ENCODE peak calls at places on chromosomes 1 and 21, in four cellular contexts. One of them, this sample, is unnamed.

GRCh38 chr1:4587721-4588120 is 66.7 kb upstream of the AJAP1 start:
- DNase-seq in foreskin fibroblast: no peak
- DNase-seq in Karpas-422: no peak
- DNase-seq in fibroblast of mammary gland: no peak
- DNase-seq in this sample: no peak

GRCh38 chr1:167555971-167556714 is 2.6 kb upstream of the CREG1 start:
- DNase-seq in foreskin fibroblast: peak
- DNase-seq in Karpas-422: peak
- DNase-seq in fibroblast of mammary gland: peak
- DNase-seq in this sample: no peak

GRCh38 chr1:20725189-20726106 is 7.1 kb downstream of the SH2D5 start:
- DNase-seq in foreskin fibroblast: peak
- DNase-seq in Karpas-422: no peak
- DNase-seq in fibroblast of mammary gland: peak
- DNase-seq in this sample: peak

GRCh38 chr1:36342426-36343185 is 19.2 kb upstream of the EVA1B start:
- DNase-seq in foreskin fibroblast: peak
- DNase-seq in Karpas-422: peak
- DNase-seq in fibroblast of mammary gland: peak
- DNase-seq in this sample: no peak

GRCh38 chr1:87221008-87221407 is 107.7 kb upstream of the LMO4 start:
- DNase-seq in foreskin fibroblast: no peak
- DNase-seq in Karpas-422: no peak
- DNase-seq in fibroblast of mammary gland: no peak
- DNase-seq in this sample: no peak

GRCh38 chr21:46081022-46081861 is 16.7 kb upstream of the COL6A2 start:
- DNase-seq in foreskin fibroblast: no peak
- DNase-seq in Karpas-422: no peak
- DNase-seq in fibroblast of mammary gland: no peak
- DNase-seq in this sample: no peak

GRCh38 chr21:26473471-26473870 is 99.6 kb downstream of the CYYR1 start:
- DNase-seq in foreskin fibroblast: no peak
- DNase-seq in Karpas-422: no peak
- DNase-seq in fibroblast of mammary gland: no peak
- DNase-seq in this sample: no peak

GRCh38 chr1:238177351-238177750 is 286.6 kb upstream of the ZP4 start:
- DNase-seq in foreskin fibroblast: no peak
- DNase-seq in Karpas-422: no peak
- DNase-seq in fibroblast of mammary gland: no peak
- DNase-seq in this sample: no peak

GRCh38 chr1:163875214-163875926 is 553.6 kb downstream of the NUF2 start:
- DNase-seq in foreskin fibroblast: peak
- DNase-seq in Karpas-422: no peak
- DNase-seq in fibroblast of mammary gland: peak
- DNase-seq in this sample: no peak

GRCh38 chr1:156368889-156369684 is at the start of gene RHBG:
- DNase-seq in foreskin fibroblast: no peak
- DNase-seq in Karpas-422: no peak
- DNase-seq in fibroblast of mammary gland: no peak
- DNase-seq in this sample: no peak

GRCh38 chr1:236800623-236801022 is 5.5 kb downstream of the MTR start:
- DNase-seq in foreskin fibroblast: no peak
- DNase-seq in Karpas-422: no peak
- DNase-seq in fibroblast of mammary gland: no peak
- DNase-seq in this sample: no peak

GRCh38 chr1:167748901-167749300 is 27.1 kb downstream of the MPZL1 start:
- DNase-seq in foreskin fibroblast: no peak
- DNase-seq in Karpas-422: no peak
- DNase-seq in fibroblast of mammary gland: no peak
- DNase-seq in this sample: no peak

GRCh38 chr1:27522860-27523665 is 33.1 kb upstream of the WASF2 start:
- DNase-seq in foreskin fibroblast: no peak
- DNase-seq in Karpas-422: peak
- DNase-seq in fibroblast of mammary gland: peak
- DNase-seq in this sample: no peak

GRCh38 chr1:24704411-24705259 is 40.6 kb upstream of the CLIC4 start:
- DNase-seq in foreskin fibroblast: peak
- DNase-seq in Karpas-422: no peak
- DNase-seq in fibroblast of mammary gland: peak
- DNase-seq in this sample: no peak

DNA sequence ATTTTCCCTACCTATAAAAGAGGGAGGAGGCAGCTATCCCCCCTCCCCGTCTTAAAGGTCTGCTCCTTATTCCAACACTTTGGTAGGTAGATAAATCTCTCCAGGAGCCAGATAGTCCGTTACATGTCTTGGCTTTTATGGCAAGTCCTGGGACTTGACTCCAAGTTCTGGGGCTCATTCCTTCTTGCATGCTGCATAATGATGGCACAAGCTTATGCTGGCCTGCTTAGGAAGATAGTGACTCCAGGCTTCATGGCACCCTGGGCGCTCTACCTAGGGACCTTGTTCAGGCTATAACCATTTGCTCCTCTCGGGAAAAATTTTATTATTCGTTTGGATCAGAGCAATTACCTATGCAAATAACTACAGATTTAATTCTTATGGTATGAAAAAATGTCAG is 3.7 kb downstream of the SLAMF1 start:
- DNase-seq in foreskin fibroblast: no peak
- DNase-seq in Karpas-422: no peak
- DNase-seq in fibroblast of mammary gland: no peak
- DNase-seq in this sample: no peak
- H3K4me3 ChIP-seq in foreskin fibroblast: no peak
- H3K4me3 ChIP-seq in Karpas-422: no peak
- H3K4me3 ChIP-seq in fibroblast of mammary gland: no peak
- H3K4me3 ChIP-seq in this sample: no peak

GRCh38 chr1:32180186-32181060 is 948 bp downstream of the TXLNA start:
- DNase-seq in foreskin fibroblast: peak
- DNase-seq in Karpas-422: peak
- DNase-seq in fibroblast of mammary gland: peak
- DNase-seq in this sample: no peak

GRCh38 chr1:32181065-32181464 is 1.6 kb downstream of the TXLNA start:
- DNase-seq in foreskin fibroblast: no peak
- DNase-seq in Karpas-422: no peak
- DNase-seq in fibroblast of mammary gland: no peak
- DNase-seq in this sample: no peak

GRCh38 chr1:32179443-32180185 is at the start of gene TXLNA:
- DNase-seq in foreskin fibroblast: peak
- DNase-seq in Karpas-422: peak
- DNase-seq in fibroblast of mammary gland: peak
- DNase-seq in this sample: peak

GRCh38 chr1:32182060-32182459 is 2.6 kb downstream of the TXLNA start:
- DNase-seq in foreskin fibroblast: no peak
- DNase-seq in Karpas-422: no peak
- DNase-seq in fibroblast of mammary gland: peak
- DNase-seq in this sample: no peak

GRCh38 chr1:32181563-32181962 is 2.1 kb downstream of the TXLNA start:
- DNase-seq in foreskin fibroblast: no peak
- DNase-seq in Karpas-422: no peak
- DNase-seq in fibroblast of mammary gland: no peak
- DNase-seq in this sample: no peak
- H3K4me3 ChIP-seq in foreskin fibroblast: peak
- H3K4me3 ChIP-seq in Karpas-422: peak
- H3K4me3 ChIP-seq in fibroblast of mammary gland: peak
- H3K4me3 ChIP-seq in this sample: peak

GRCh38 chr1:151840421-151840820 is 801 bp upstream of the C2CD4D start:
- DNase-seq in foreskin fibroblast: no peak
- DNase-seq in Karpas-422: no peak
- DNase-seq in fibroblast of mammary gland: no peak
- DNase-seq in this sample: no peak
- H3K4me3 ChIP-seq in foreskin fibroblast: no peak
- H3K4me3 ChIP-seq in Karpas-422: no peak
- H3K4me3 ChIP-seq in fibroblast of mammary gland: no peak
- H3K4me3 ChIP-seq in this sample: no peak

GRCh38 chr1:37792943-37793686 is 532 bp upstream of the MANEAL start:
- DNase-seq in foreskin fibroblast: no peak
- DNase-seq in Karpas-422: no peak
- DNase-seq in fibroblast of mammary gland: no peak
- DNase-seq in this sample: no peak
- H3K4me3 ChIP-seq in foreskin fibroblast: no peak
- H3K4me3 ChIP-seq in Karpas-422: peak
- H3K4me3 ChIP-seq in fibroblast of mammary gland: no peak
- H3K4me3 ChIP-seq in this sample: no peak

DNA sequence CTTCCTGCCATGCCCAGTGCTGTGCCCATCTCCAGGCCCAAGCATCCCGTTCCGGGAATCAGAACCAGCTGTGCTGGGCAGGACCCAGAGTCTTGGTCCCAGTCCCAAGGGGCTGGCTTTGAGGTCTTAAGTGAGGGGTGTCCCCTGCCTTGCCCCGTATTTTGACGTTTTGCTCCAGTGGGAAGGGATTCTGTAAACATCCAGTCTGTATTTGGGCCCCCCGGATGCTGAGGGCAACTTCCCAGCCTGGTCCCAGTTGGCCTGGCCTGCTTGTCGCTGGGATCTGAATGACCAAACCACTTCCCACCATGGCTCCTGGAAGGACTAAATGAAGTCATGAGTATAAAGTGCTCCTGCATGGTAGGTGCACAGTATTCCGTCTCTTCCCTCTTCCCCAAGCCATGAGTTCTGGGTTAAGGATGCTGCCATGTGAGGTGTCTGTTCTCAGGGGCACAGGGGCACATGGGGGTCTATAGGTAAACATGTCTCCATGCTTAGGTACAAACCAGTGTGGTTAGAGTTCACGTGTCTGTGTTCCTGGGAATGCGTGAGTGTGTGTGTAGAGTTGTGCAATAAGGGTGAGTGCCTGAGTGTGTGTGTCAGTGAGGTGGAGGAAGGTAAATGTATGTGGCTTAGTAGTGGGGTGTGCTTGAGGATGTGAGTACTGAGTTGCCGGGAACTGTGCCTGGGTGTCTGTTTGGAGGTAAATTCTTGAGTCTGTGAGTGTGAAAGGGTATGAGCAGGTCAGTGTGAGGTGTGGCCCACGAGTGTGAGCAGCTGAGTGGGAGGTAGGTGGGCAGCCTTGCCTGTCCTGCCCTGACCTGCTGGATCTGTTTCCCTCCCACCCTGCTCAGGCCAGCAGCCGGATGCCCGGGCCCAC is 1.5 kb downstream of the B4GALT2 start:
- DNase-seq in foreskin fibroblast: no peak
- DNase-seq in Karpas-422: no peak
- DNase-seq in fibroblast of mammary gland: peak
- DNase-seq in this sample: no peak
- H3K4me3 ChIP-seq in foreskin fibroblast: peak
- H3K4me3 ChIP-seq in Karpas-422: peak
- H3K4me3 ChIP-seq in fibroblast of mammary gland: peak
- H3K4me3 ChIP-seq in this sample: peak

GRCh38 chr1:51661081-51661518 is 44.2 kb downstream of the OSBPL9 start:
- DNase-seq in foreskin fibroblast: peak
- DNase-seq in Karpas-422: no peak
- DNase-seq in fibroblast of mammary gland: peak
- DNase-seq in this sample: peak
- H3K4me3 ChIP-seq in foreskin fibroblast: no peak
- H3K4me3 ChIP-seq in Karpas-422: no peak
- H3K4me3 ChIP-seq in fibroblast of mammary gland: no peak
- H3K4me3 ChIP-seq in this sample: no peak

GRCh38 chr1:158932171-158932570 is 819 bp downstream of the PYHIN1 start:
- DNase-seq in foreskin fibroblast: no peak
- DNase-seq in Karpas-422: no peak
- DNase-seq in fibroblast of mammary gland: no peak
- DNase-seq in this sample: no peak
- H3K4me3 ChIP-seq in foreskin fibroblast: no peak
- H3K4me3 ChIP-seq in Karpas-422: no peak
- H3K4me3 ChIP-seq in fibroblast of mammary gland: no peak
- H3K4me3 ChIP-seq in this sample: no peak

GRCh38 chr1:6447818-6448748 is 17.9 kb downstream of the TNFRSF25 start:
- DNase-seq in foreskin fibroblast: no peak
- DNase-seq in Karpas-422: peak
- DNase-seq in fibroblast of mammary gland: no peak
- DNase-seq in this sample: no peak
- H3K4me3 ChIP-seq in foreskin fibroblast: no peak
- H3K4me3 ChIP-seq in Karpas-422: no peak
- H3K4me3 ChIP-seq in fibroblast of mammary gland: no peak
- H3K4me3 ChIP-seq in this sample: no peak

This sample was measured in AG04450.